ENCODE peak calls at places on chromosomes 3 and 15, in ten cellular contexts. One of them, this sample, is unnamed.

GRCh38 chr3:156456771-156457224 is 98.1 kb downstream of the SSR3 start:
- DNase-seq in PC-9: peak; percentile 87
- DNase-seq in CD4-positive, alpha-beta T cell: no peak
- DNase-seq in lower lobe of right lung: no peak
- DNase-seq in prostate gland: peak; percentile 7
- DNase-seq in psoas muscle: no peak
- DNase-seq in breast epithelium: peak; percentile 67
- DNase-seq in sigmoid colon: no peak
- DNase-seq in substantia nigra: peak; percentile 29
- DNase-seq in small intestine: no peak
- DNase-seq in this sample: no peak

GRCh38 chr3:16841906-16842709 is 42.6 kb upstream of the PLCL2 start:
- DNase-seq in PC-9: no peak
- DNase-seq in CD4-positive, alpha-beta T cell: peak; percentile 73
- DNase-seq in lower lobe of right lung: peak; percentile 75
- DNase-seq in prostate gland: peak; percentile 18
- DNase-seq in psoas muscle: peak; percentile 65
- DNase-seq in breast epithelium: no peak
- DNase-seq in sigmoid colon: peak; percentile 71
- DNase-seq in substantia nigra: peak; percentile 7
- DNase-seq in small intestine: peak; percentile 31
- DNase-seq in this sample: no peak

GRCh38 chr15:69081310-69082004 is 67.0 kb downstream of the NOX5 start:
- DNase-seq in PC-9: no peak
- DNase-seq in CD4-positive, alpha-beta T cell: no peak
- DNase-seq in lower lobe of right lung: no peak
- DNase-seq in prostate gland: no peak
- DNase-seq in psoas muscle: peak; percentile 87
- DNase-seq in breast epithelium: peak; percentile 63
- DNase-seq in sigmoid colon: peak; percentile 83
- DNase-seq in substantia nigra: no peak
- DNase-seq in small intestine: no peak
- DNase-seq in this sample: no peak

GRCh38 chr3:149654188-149654601 is 3.6 kb downstream of the WWTR1 start:
- DNase-seq in PC-9: peak; percentile 39
- DNase-seq in CD4-positive, alpha-beta T cell: no peak
- DNase-seq in lower lobe of right lung: no peak
- DNase-seq in prostate gland: no peak
- DNase-seq in psoas muscle: no peak
- DNase-seq in breast epithelium: no peak
- DNase-seq in sigmoid colon: no peak
- DNase-seq in substantia nigra: no peak
- DNase-seq in small intestine: no peak
- DNase-seq in this sample: no peak

GRCh38 chr3:22713936-22714335 is 489.2 kb upstream of the UBE2E2 start:
- DNase-seq in PC-9: peak; percentile 79
- DNase-seq in CD4-positive, alpha-beta T cell: no peak
- DNase-seq in lower lobe of right lung: no peak
- DNase-seq in prostate gland: no peak
- DNase-seq in psoas muscle: no peak
- DNase-seq in breast epithelium: no peak
- DNase-seq in sigmoid colon: no peak
- DNase-seq in substantia nigra: no peak
- DNase-seq in small intestine: no peak
- DNase-seq in this sample: no peak

GRCh38 chr3:185988816-185989175 is 51.0 kb upstream of the TRA2B start:
- DNase-seq in PC-9: no peak
- DNase-seq in CD4-positive, alpha-beta T cell: no peak
- DNase-seq in lower lobe of right lung: no peak
- DNase-seq in prostate gland: no peak
- DNase-seq in psoas muscle: no peak
- DNase-seq in breast epithelium: no peak
- DNase-seq in sigmoid colon: no peak
- DNase-seq in substantia nigra: no peak
- DNase-seq in small intestine: no peak
- DNase-seq in this sample: no peak

GRCh38 chr3:129994883-129995559 is 20.5 kb downstream of the TRH start:
- DNase-seq in PC-9: no peak
- DNase-seq in CD4-positive, alpha-beta T cell: no peak
- DNase-seq in lower lobe of right lung: no peak
- DNase-seq in prostate gland: no peak
- DNase-seq in psoas muscle: no peak
- DNase-seq in breast epithelium: no peak
- DNase-seq in sigmoid colon: no peak
- DNase-seq in substantia nigra: no peak
- DNase-seq in small intestine: no peak
- DNase-seq in this sample: no peak

GRCh38 chr15:62745621-62746180 is 296.8 kb upstream of the TPM1 start:
- DNase-seq in PC-9: no peak
- DNase-seq in CD4-positive, alpha-beta T cell: no peak
- DNase-seq in lower lobe of right lung: no peak
- DNase-seq in prostate gland: no peak
- DNase-seq in psoas muscle: no peak
- DNase-seq in breast epithelium: no peak
- DNase-seq in sigmoid colon: no peak
- DNase-seq in substantia nigra: no peak
- DNase-seq in small intestine: no peak
- DNase-seq in this sample: no peak

GRCh38 chr3:3101660-3102458 is 8.3 kb downstream of the IL5RA start:
- DNase-seq in PC-9: no peak
- DNase-seq in CD4-positive, alpha-beta T cell: no peak
- DNase-seq in lower lobe of right lung: no peak
- DNase-seq in prostate gland: no peak
- DNase-seq in psoas muscle: no peak
- DNase-seq in breast epithelium: no peak
- DNase-seq in sigmoid colon: no peak
- DNase-seq in substantia nigra: no peak
- DNase-seq in small intestine: no peak
- DNase-seq in this sample: no peak

GRCh38 chr3:117610156-117610555 is 900.6 kb downstream of the TUSC7 start:
- DNase-seq in PC-9: no peak
- DNase-seq in CD4-positive, alpha-beta T cell: no peak
- DNase-seq in lower lobe of right lung: no peak
- DNase-seq in prostate gland: peak; percentile 43
- DNase-seq in psoas muscle: no peak
- DNase-seq in breast epithelium: no peak
- DNase-seq in sigmoid colon: no peak
- DNase-seq in substantia nigra: no peak
- DNase-seq in small intestine: no peak
- DNase-seq in this sample: no peak

GRCh38 chr3:64354221-64354620 is 129.0 kb upstream of the PRICKLE2 start:
- DNase-seq in PC-9: no peak
- DNase-seq in CD4-positive, alpha-beta T cell: no peak
- DNase-seq in lower lobe of right lung: no peak
- DNase-seq in prostate gland: no peak
- DNase-seq in psoas muscle: no peak
- DNase-seq in breast epithelium: no peak
- DNase-seq in sigmoid colon: no peak
- DNase-seq in substantia nigra: no peak
- DNase-seq in small intestine: no peak
- DNase-seq in this sample: no peak

GRCh38 chr15:99239545-99240198 is 9.7 kb downstream of the TTC23 start:
- DNase-seq in PC-9: no peak
- DNase-seq in CD4-positive, alpha-beta T cell: no peak
- DNase-seq in lower lobe of right lung: no peak
- DNase-seq in prostate gland: no peak
- DNase-seq in psoas muscle: no peak
- DNase-seq in breast epithelium: no peak
- DNase-seq in sigmoid colon: no peak
- DNase-seq in substantia nigra: no peak
- DNase-seq in small intestine: no peak
- DNase-seq in this sample: no peak

GRCh38 chr15:91885714-91886265 is 32.3 kb downstream of the SLCO3A1 start:
- DNase-seq in PC-9: no peak
- DNase-seq in CD4-positive, alpha-beta T cell: no peak
- DNase-seq in lower lobe of right lung: no peak
- DNase-seq in prostate gland: no peak
- DNase-seq in psoas muscle: no peak
- DNase-seq in breast epithelium: no peak
- DNase-seq in sigmoid colon: no peak
- DNase-seq in substantia nigra: no peak
- DNase-seq in small intestine: no peak
- DNase-seq in this sample: no peak

GRCh38 chr3:17290894-17291293 is 406.1 kb downstream of the PLCL2 start:
- DNase-seq in PC-9: no peak
- DNase-seq in CD4-positive, alpha-beta T cell: no peak
- DNase-seq in lower lobe of right lung: no peak
- DNase-seq in prostate gland: no peak
- DNase-seq in psoas muscle: no peak
- DNase-seq in breast epithelium: no peak
- DNase-seq in sigmoid colon: no peak
- DNase-seq in substantia nigra: no peak
- DNase-seq in small intestine: no peak
- DNase-seq in this sample: no peak

GRCh38 chr3:127079211-127079610 is 96.3 kb downstream of the PLXNA1 start:
- DNase-seq in PC-9: no peak
- DNase-seq in CD4-positive, alpha-beta T cell: no peak
- DNase-seq in lower lobe of right lung: peak; percentile 23
- DNase-seq in prostate gland: no peak
- DNase-seq in psoas muscle: no peak
- DNase-seq in breast epithelium: no peak
- DNase-seq in sigmoid colon: peak; percentile 28
- DNase-seq in substantia nigra: no peak
- DNase-seq in small intestine: no peak
- DNase-seq in this sample: no peak

GRCh38 chr3:170826047-170826446 is 43.9 kb downstream of the RPL22L1 start:
- DNase-seq in PC-9: no peak
- DNase-seq in CD4-positive, alpha-beta T cell: no peak
- DNase-seq in lower lobe of right lung: no peak
- DNase-seq in prostate gland: no peak
- DNase-seq in psoas muscle: no peak
- DNase-seq in breast epithelium: no peak
- DNase-seq in sigmoid colon: no peak
- DNase-seq in substantia nigra: no peak
- DNase-seq in small intestine: no peak
- DNase-seq in this sample: no peak

GRCh38 chr3:185280572-185281365 is 26.9 kb upstream of the EHHADH start:
- DNase-seq in PC-9: peak; percentile 58
- DNase-seq in CD4-positive, alpha-beta T cell: no peak
- DNase-seq in lower lobe of right lung: no peak
- DNase-seq in prostate gland: no peak
- DNase-seq in psoas muscle: no peak
- DNase-seq in breast epithelium: no peak
- DNase-seq in sigmoid colon: no peak
- DNase-seq in substantia nigra: no peak
- DNase-seq in small intestine: peak; percentile 61
- DNase-seq in this sample: no peak

GRCh38 chr3:187880438-187880837 is 135.2 kb upstream of the BCL6 start:
- DNase-seq in PC-9: peak; percentile 32
- DNase-seq in CD4-positive, alpha-beta T cell: no peak
- DNase-seq in lower lobe of right lung: no peak
- DNase-seq in prostate gland: no peak
- DNase-seq in psoas muscle: no peak
- DNase-seq in breast epithelium: no peak
- DNase-seq in sigmoid colon: no peak
- DNase-seq in substantia nigra: no peak
- DNase-seq in small intestine: no peak
- DNase-seq in this sample: no peak

GRCh38 chr15:59260090-59260489 is 53.4 kb downstream of the LDHAL6B start:
- DNase-seq in PC-9: no peak
- DNase-seq in CD4-positive, alpha-beta T cell: no peak
- DNase-seq in lower lobe of right lung: no peak
- DNase-seq in prostate gland: no peak
- DNase-seq in psoas muscle: no peak
- DNase-seq in breast epithelium: no peak
- DNase-seq in sigmoid colon: no peak
- DNase-seq in substantia nigra: peak; percentile 84
- DNase-seq in small intestine: peak; percentile 83
- DNase-seq in this sample: peak; percentile 96

GRCh38 chr3:179506792-179507191 is 55.5 kb upstream of the GNB4 start:
- DNase-seq in PC-9: no peak
- DNase-seq in CD4-positive, alpha-beta T cell: no peak
- DNase-seq in lower lobe of right lung: no peak
- DNase-seq in prostate gland: no peak
- DNase-seq in psoas muscle: no peak
- DNase-seq in breast epithelium: no peak
- DNase-seq in sigmoid colon: no peak
- DNase-seq in substantia nigra: no peak
- DNase-seq in small intestine: no peak
- DNase-seq in this sample: no peak
- H3K27ac ChIP-seq in PC-9: no peak overlapping the region
- H3K27ac ChIP-seq in CD4-positive, alpha-beta T cell: no peak overlapping the region
- H3K27ac ChIP-seq in lower lobe of right lung: no peak overlapping the region
- H3K27ac ChIP-seq in prostate gland: no peak overlapping the region
- H3K27ac ChIP-seq in psoas muscle: no peak overlapping the region
- H3K27ac ChIP-seq in breast epithelium: no peak overlapping the region
- H3K27ac ChIP-seq in sigmoid colon: no peak overlapping the region
- H3K27ac ChIP-seq in substantia nigra: no peak overlapping the region
- H3K27ac ChIP-seq in small intestine: no peak overlapping the region
- H3K27ac ChIP-seq in this sample: no peak overlapping the region

GRCh38 chr3:49900491-49901153 is 3.1 kb downstream of the MST1R start:
- DNase-seq in PC-9: peak; percentile 98
- DNase-seq in CD4-positive, alpha-beta T cell: no peak
- DNase-seq in lower lobe of right lung: peak; percentile 86
- DNase-seq in prostate gland: peak; percentile 73
- DNase-seq in psoas muscle: peak; percentile 82
- DNase-seq in breast epithelium: peak; percentile 85
- DNase-seq in sigmoid colon: no peak
- DNase-seq in substantia nigra: peak; percentile 23
- DNase-seq in small intestine: peak; percentile 97
- DNase-seq in this sample: no peak
- H3K27ac ChIP-seq in PC-9: peak overlapping the region; percentile 95
- H3K27ac ChIP-seq in CD4-positive, alpha-beta T cell: no peak overlapping the region
- H3K27ac ChIP-seq in lower lobe of right lung: peak overlapping the region; percentile 81
- H3K27ac ChIP-seq in prostate gland: peak overlapping the region; percentile 55
- H3K27ac ChIP-seq in psoas muscle: peak overlapping the region; percentile 10
- H3K27ac ChIP-seq in breast epithelium: peak overlapping the region; percentile 87
- H3K27ac ChIP-seq in sigmoid colon: peak overlapping the region; percentile 28
- H3K27ac ChIP-seq in substantia nigra: no peak overlapping the region
- H3K27ac ChIP-seq in small intestine: peak overlapping the region; percentile 98
- H3K27ac ChIP-seq in this sample: no peak overlapping the region

GRCh38 chr15:57890878-57891277 is 174.6 kb downstream of the ALDH1A2 start:
- DNase-seq in PC-9: no peak
- DNase-seq in CD4-positive, alpha-beta T cell: no peak
- DNase-seq in lower lobe of right lung: no peak
- DNase-seq in prostate gland: no peak
- DNase-seq in psoas muscle: no peak
- DNase-seq in breast epithelium: no peak
- DNase-seq in sigmoid colon: no peak
- DNase-seq in substantia nigra: no peak
- DNase-seq in small intestine: no peak
- DNase-seq in this sample: no peak
- H3K27ac ChIP-seq in PC-9: no peak overlapping the region
- H3K27ac ChIP-seq in CD4-positive, alpha-beta T cell: no peak overlapping the region
- H3K27ac ChIP-seq in lower lobe of right lung: no peak overlapping the region
- H3K27ac ChIP-seq in prostate gland: no peak overlapping the region
- H3K27ac ChIP-seq in psoas muscle: no peak overlapping the region
- H3K27ac ChIP-seq in breast epithelium: no peak overlapping the region
- H3K27ac ChIP-seq in sigmoid colon: no peak overlapping the region
- H3K27ac ChIP-seq in substantia nigra: no peak overlapping the region
- H3K27ac ChIP-seq in small intestine: no peak overlapping the region
- H3K27ac ChIP-seq in this sample: no peak overlapping the region

DNA sequence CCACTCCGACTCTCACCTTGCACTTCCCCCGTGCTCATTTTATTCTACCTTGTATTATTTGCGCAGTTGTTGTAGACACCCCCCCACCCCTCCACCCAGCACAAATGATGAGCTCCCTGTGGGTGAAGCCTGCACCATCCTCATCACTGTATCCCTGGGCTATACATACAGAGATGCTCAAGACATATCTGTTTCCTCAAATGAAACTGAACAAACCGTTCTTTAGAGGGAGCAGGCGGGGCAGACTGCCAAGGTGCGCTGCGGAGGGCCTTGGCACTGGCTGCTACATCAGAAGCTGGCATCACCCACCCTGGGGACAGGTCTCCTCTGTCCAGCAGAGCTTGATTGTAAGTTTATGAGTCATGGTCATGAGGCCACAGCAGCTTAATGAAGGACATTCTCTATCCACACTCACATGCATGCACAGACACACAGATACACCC is 29.0 kb downstream of the ADCY5 start:
- DNase-seq in PC-9: no peak
- DNase-seq in CD4-positive, alpha-beta T cell: no peak
- DNase-seq in lower lobe of right lung: no peak
- DNase-seq in prostate gland: no peak
- DNase-seq in psoas muscle: no peak
- DNase-seq in breast epithelium: no peak
- DNase-seq in sigmoid colon: peak; percentile 91
- DNase-seq in substantia nigra: peak; percentile 76
- DNase-seq in small intestine: no peak
- DNase-seq in this sample: peak; percentile 74
- H3K27ac ChIP-seq in PC-9: no peak overlapping the region
- H3K27ac ChIP-seq in CD4-positive, alpha-beta T cell: no peak overlapping the region
- H3K27ac ChIP-seq in lower lobe of right lung: no peak overlapping the region
- H3K27ac ChIP-seq in prostate gland: peak overlapping the region; percentile 41
- H3K27ac ChIP-seq in psoas muscle: no peak overlapping the region
- H3K27ac ChIP-seq in breast epithelium: peak overlapping the region; percentile 43
- H3K27ac ChIP-seq in sigmoid colon: peak overlapping the region; percentile 93
- H3K27ac ChIP-seq in substantia nigra: peak overlapping the region; percentile 96
- H3K27ac ChIP-seq in small intestine: no peak overlapping the region
- H3K27ac ChIP-seq in this sample: peak overlapping the region; percentile 94

This sample was measured in caudate nucleus.